ENCODE peak calls at places on chromosomes 11 and 22, in five cellular contexts. D, U, C, Y and X are unnamed samples.

GRCh38 chr11:117583063-117583801 is 213.8 kb downstream of the DSCAML1 start:
- DNase-seq in D (no peak), U (no peak), C (no peak), Y (no peak), X (no peak)

GRCh38 chr11:27281276-27281675 is 81.7 kb downstream of the CCDC34 start:
- DNase-seq in D (no peak), U (no peak), C (no peak), Y (no peak), X (no peak)

GRCh38 chr22:50260434-50260800 is 1.1 kb downstream of the MAPK12 start:
- DNase-seq in D (no peak), U (no peak), C (no peak), Y (no peak), X (no peak)

GRCh38 chr11:44226945-44227344 is 83.0 kb downstream of the ALX4 start:
- DNase-seq in D (no peak), U (no peak), C (no peak), Y (no peak), X (no peak)

GRCh38 chr11:72519220-72519881 is 85.0 kb upstream of the CLPB start:
- DNase-seq in D (no peak), U (no peak), C (no peak), Y (no peak), X (no peak)

GRCh38 chr11:102763440-102763839 is 17.0 kb downstream of the MMP10 start:
- DNase-seq in D (no peak), U (no peak), C (no peak), Y (no peak), X (no peak)

GRCh38 chr22:29342577-29343312 is 27.2 kb upstream of the RASL10A start:
- DNase-seq in D (no peak), U (no peak), C (no peak), Y (no peak), X (no peak)

GRCh38 chr11:47212938-47213337 is 1.8 kb upstream of the DDB2 start:
- DNase-seq in D (no peak), U (no peak), C (no peak), Y (no peak), X (no peak)

GRCh38 chr22:28817919-28818859 is 17.8 kb upstream of the XBP1 start:
- DNase-seq in D (no peak), U (no peak), C (peak; percentile 78), Y (no peak), X (no peak)

GRCh38 chr22:47073101-47073500 is 310.7 kb downstream of the TBC1D22A start:
- DNase-seq in D (no peak), U (no peak), C (no peak), Y (no peak), X (no peak)

GRCh38 chr11:78823588-78823987 is 248.9 kb upstream of the NARS2 start:
- DNase-seq in D (no peak), U (no peak), C (no peak), Y (no peak), X (no peak)

GRCh38 chr22:48576333-48577013 is 1251.2 kb downstream of the BRD1 start:
- DNase-seq in D (no peak), U (no peak), C (peak; percentile 37), Y (no peak), X (no peak)

GRCh38 chr11:127677813-127678212 is 677.2 kb upstream of the KIRREL3 start:
- DNase-seq in D (no peak), U (no peak), C (no peak), Y (no peak), X (no peak)

GRCh38 chr11:22193348-22194051 is 615 bp downstream of the ANO5 start:
- DNase-seq in D (no peak), U (no peak), C (peak; percentile 48), Y (no peak), X (peak; percentile 37)

GRCh38 chr11:203056-203944 is 3.9 kb downstream of the BET1L start:
- DNase-seq in D (no peak), U (no peak), C (no peak), Y (peak; percentile 5), X (no peak)

DNA sequence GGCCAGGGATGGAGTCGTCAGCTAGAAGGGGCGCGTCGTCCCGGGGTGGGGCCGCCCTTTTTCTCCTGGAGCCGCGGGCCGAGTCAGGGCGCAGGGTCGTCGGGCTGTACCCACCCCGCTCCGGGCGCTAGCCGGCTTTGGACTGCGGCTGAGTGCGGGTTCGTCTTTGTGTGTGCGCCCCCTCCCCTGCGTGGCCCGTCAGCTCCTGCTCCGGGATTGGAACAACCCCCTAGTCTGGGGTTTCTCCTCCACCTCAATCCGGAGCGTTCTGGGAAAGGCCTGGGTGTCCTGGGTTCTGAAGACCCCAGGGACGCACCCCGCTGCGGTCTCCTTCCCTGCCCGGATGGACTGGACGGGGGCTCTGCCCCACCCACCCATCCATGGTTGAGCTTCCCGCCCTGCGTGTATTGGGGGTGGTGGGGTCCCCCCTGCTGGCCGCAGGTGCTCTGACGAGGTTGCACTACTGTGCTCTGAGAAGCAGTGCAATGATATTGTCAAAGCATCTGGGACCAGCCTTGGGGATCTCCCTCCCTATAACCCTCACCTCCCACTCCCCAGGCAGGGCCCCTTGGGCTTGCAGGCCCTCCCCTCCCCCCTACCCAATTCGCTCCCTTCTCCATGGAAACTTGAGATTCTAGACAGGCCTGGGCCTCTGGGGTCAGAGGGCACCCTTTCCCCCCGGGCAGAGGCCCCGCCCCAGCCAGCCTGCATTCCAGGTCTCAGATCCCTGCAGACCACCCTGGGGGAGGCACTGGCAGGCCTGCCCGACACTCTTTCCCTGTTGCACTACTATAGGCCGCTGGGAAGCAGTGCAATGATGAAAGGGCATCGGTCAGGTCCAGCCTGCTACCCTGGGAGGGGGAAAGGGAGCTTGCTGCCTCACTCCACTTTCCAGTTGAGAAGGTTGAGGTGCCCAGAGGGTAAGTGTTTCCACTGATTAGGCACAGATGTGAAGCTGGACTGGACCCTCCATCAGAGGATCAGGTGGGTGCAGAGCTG is 10.7 kb downstream of the SDF2L1 start:
- DNase-seq in D (no peak), U (no peak), C (no peak), Y (no peak), X (no peak)
- H3K27ac ChIP-seq in D (no peak overlapping the region), U (peak overlapping the region; percentile 73), C (peak overlapping the region; percentile 6), Y (no peak overlapping the region), X (no peak overlapping the region)

DNA sequence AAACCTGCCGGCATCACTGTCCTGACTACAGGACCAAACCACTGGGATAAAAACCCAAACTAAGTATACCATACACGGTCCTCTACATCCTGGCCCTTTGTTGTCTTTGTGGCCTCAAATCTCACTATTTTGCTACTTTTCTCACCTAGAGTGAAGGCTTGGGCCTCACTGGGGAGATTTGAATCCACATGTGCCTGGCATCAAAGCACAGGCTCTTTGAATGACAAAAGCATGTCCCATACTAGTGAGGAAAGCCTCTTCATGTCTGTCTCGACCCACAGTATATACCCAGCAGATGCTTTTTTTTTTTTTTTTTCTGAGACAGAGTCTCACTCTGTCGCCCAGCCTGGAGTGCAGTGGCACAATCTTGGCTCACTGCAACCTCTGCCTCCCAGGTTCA is 72.5 kb upstream of the DRD2 start:
- DNase-seq in D (no peak), U (no peak), C (no peak), Y (no peak), X (no peak)
- H3K27me3 ChIP-seq in D (no peaks in the 10 kb centered on the region), U (peaks cover 13% of the 10 kb centered on the region), C (peaks cover 6% of the 10 kb centered on the region), Y (peaks cover 4% of the 10 kb centered on the region), X (no peaks in the 10 kb centered on the region)

GRCh38 chr11:120394119-120394518 is 57.9 kb downstream of the ARHGEF12 start:
- DNase-seq in D (no peak), U (no peak), C (no peak), Y (no peak), X (no peak)
- H3K27ac ChIP-seq in D (no peak overlapping the region), U (no peak overlapping the region), C (no peak overlapping the region), Y (no peak overlapping the region), X (no peak overlapping the region)

GRCh38 chr11:114061053-114062049 is 1.8 kb downstream of the ZBTB16 start:
- DNase-seq in D (no peak), U (no peak), C (peak; percentile 55), Y (no peak), X (peak; percentile 62)

GRCh38 chr11:114063829-114064201 is 4.3 kb downstream of the ZBTB16 start:
- DNase-seq in D (no peak), U (no peak), C (no peak), Y (no peak), X (no peak)

GRCh38 chr11:114063149-114063828 is 3.8 kb downstream of the ZBTB16 start:
- DNase-seq in D (no peak), U (no peak), C (no peak), Y (no peak), X (no peak)

GRCh38 chr11:114060402-114061052 is 1.0 kb downstream of the ZBTB16 start:
- DNase-seq in D (no peak), U (no peak), C (peak; percentile 71), Y (peak; percentile 48), X (peak; percentile 77)

GRCh38 chr11:114062272-114062671 is 2.8 kb downstream of the ZBTB16 start:
- DNase-seq in D (no peak), U (no peak), C (no peak), Y (no peak), X (no peak)
- H3K27me3 ChIP-seq in D (peaks cover 50% of the 10 kb centered on the region), U (peaks cover 3% of the 10 kb centered on the region), C (peaks cover 7% of the 10 kb centered on the region), Y (peaks cover 14% of the 10 kb centered on the region), X (no peaks in the 10 kb centered on the region)

GRCh38 chr22:20918663-20919220 is 1.5 kb downstream of the CRKL start:
- DNase-seq in D (no peak), U (no peak), C (no peak), Y (no peak), X (no peak)
- H3K27ac ChIP-seq in D (no peak overlapping the region), U (peak overlapping the region; percentile 98), C (peak overlapping the region; percentile 94), Y (peak overlapping the region; percentile 83), X (no peak overlapping the region)

DNA sequence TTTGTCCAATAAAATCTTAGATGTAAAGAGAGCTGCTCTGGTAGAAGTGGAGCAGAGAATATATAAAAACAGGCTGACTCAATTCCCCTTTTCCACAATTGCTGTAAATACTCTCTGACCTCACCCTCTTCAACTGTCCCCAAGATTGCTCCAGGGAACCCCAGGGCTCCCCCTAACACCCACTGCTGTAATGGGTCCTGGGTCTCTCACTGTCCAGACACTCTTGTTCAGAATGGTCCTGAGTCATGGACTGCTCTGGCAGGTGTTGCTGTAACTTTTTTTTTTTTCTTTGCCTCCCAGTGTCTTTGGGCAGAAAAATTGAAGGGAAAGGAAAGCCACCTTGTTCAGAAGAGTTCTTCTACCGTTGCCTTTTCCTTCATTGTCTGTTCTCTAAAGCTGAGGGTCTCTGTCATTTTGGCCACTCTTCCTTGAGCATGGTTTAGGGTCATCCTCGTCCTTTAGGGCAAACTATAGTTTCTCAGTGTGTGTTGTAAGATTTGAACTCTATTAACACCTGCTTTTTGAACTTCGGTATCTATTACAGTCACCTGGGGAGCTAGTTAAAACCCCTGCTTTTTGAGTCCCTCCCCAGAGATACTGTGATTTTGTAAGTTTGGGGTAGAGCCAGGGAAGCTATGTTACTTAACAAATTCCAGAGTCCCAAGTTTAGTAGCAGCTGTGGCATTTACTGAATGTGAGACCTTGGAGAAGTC is 209.5 kb downstream of the NAV2 start:
- DNase-seq in D (no peak), U (no peak), C (no peak), Y (no peak), X (no peak)
- H3K27me3 ChIP-seq in D (no peaks in the 10 kb centered on the region), U (peaks cover 26% of the 10 kb centered on the region), C (no peaks in the 10 kb centered on the region), Y (no peaks in the 10 kb centered on the region), X (no peaks in the 10 kb centered on the region)